ENCODE peak calls at places on chromosomes 2 and 18, in ten cellular contexts. Y is neural crest cell; M is tibial nerve; A is psoas muscle; W is BE2C; C is GM23338; I is stomach; E is IMR-90; Z is brain microvascular endothelial cell; J is CD4-positive, alpha-beta T cell. F is an unnamed sample.

GRCh38 chr2:44360749-44361329 is 455 bp downstream of the PREPL start:
- DNase-seq in E (peak), Z (peak), I (no peak), W (peak), Y (no peak), J (no peak), A (no peak), M (no peak), C (no peak), F (peak)

GRCh38 chr2:12493031-12493513 is 223.7 kb upstream of the TRIB2 start:
- DNase-seq in Z (peak), A (no peak), C (no peak), W (peak), E (peak), Y (no peak), J (peak), M (no peak), I (no peak), F (no peak)

GRCh38 chr2:38549066-38549465 is 53.7 kb downstream of the HNRNPLL start:
- DNase-seq in C (no peak), A (no peak), E (no peak), Z (no peak), Y (no peak), M (no peak), I (no peak), W (no peak), J (no peak), F (no peak)

GRCh38 chr2:169765523-169765922 is 31.9 kb downstream of the KLHL23 start:
- DNase-seq in M (no peak), W (no peak), J (no peak), E (peak), C (no peak), A (no peak), Z (peak), Y (no peak), I (no peak), F (no peak)

GRCh38 chr2:219495531-219496122 is 3.1 kb upstream of the GMPPA start:
- DNase-seq in M (no peak), Y (peak), J (peak), E (peak), A (peak), C (peak), W (peak), I (peak), Z (peak), F (peak)

GRCh38 chr18:56869189-56869777 is 218.1 kb downstream of the WDR7 start:
- DNase-seq in A (no peak), M (no peak), I (no peak), E (peak), C (peak), J (no peak), Z (peak), W (no peak), Y (no peak), F (peak)

GRCh38 chr2:3379339-3379646 is 201 bp upstream of the TRAPPC12 start:
- DNase-seq in Y (no peak), Z (no peak), I (no peak), M (no peak), A (no peak), E (no peak), W (no peak), C (no peak), J (no peak), F (no peak)

GRCh38 chr2:15223887-15224286 is 337.2 kb downstream of the NBAS start:
- DNase-seq in M (no peak), I (no peak), Y (no peak), W (no peak), C (no peak), Z (peak), E (peak), A (no peak), J (no peak), F (no peak)

GRCh38 chr2:59029058-59029457 is 787.9 kb upstream of the FANCL start:
- DNase-seq in J (no peak), Z (no peak), A (peak), C (no peak), E (no peak), W (no peak), M (no peak), I (no peak), Y (no peak), F (no peak)

GRCh38 chr18:1020731-1021344 is 116.2 kb downstream of the ADCYAP1 start:
- DNase-seq in J (no peak), A (no peak), Y (no peak), M (no peak), C (no peak), E (no peak), I (no peak), Z (no peak), W (no peak), F (no peak)

GRCh38 chr2:156156580-156156979 is 175.9 kb downstream of the NR4A2 start:
- DNase-seq in A (no peak), J (no peak), E (no peak), M (no peak), I (no peak), Z (no peak), W (no peak), C (peak), Y (no peak), F (no peak)

GRCh38 chr2:112996635-112997034 is 8.6 kb upstream of the IL36A start:
- DNase-seq in C (peak), J (peak), Y (no peak), Z (no peak), M (no peak), W (no peak), I (no peak), A (no peak), E (no peak), F (no peak)

GRCh38 chr2:45681675-45682074 is 30.2 kb downstream of the PRKCE start:
- DNase-seq in E (peak), A (no peak), Y (no peak), W (peak), M (no peak), C (no peak), Z (peak), I (peak), J (no peak), F (no peak)

GRCh38 chr2:75309596-75310290 is 110.4 kb upstream of the TACR1 start:
- DNase-seq in C (no peak), Y (no peak), W (no peak), J (no peak), Z (no peak), A (no peak), E (peak), I (no peak), M (no peak), F (no peak)

GRCh38 chr2:188970201-188970600 is 4.0 kb upstream of the COL3A1 start:
- DNase-seq in M (no peak), E (no peak), C (no peak), W (no peak), J (no peak), I (no peak), Y (no peak), Z (no peak), A (no peak), F (no peak)

GRCh38 chr2:76870011-76870410 is 652.2 kb downstream of the LRRTM4 start:
- DNase-seq in J (no peak), Y (no peak), I (no peak), Z (no peak), E (no peak), C (peak), A (no peak), M (no peak), W (no peak), F (no peak)

GRCh38 chr2:3633089-3633981 is 24.7 kb upstream of the ALLC start:
- DNase-seq in C (no peak), Y (no peak), I (no peak), M (no peak), J (no peak), Z (no peak), E (peak), W (peak), A (peak), F (no peak)

GRCh38 chr2:129178356-129178755 is 801.1 kb upstream of the RAB6C start:
- DNase-seq in Z (no peak), A (peak), E (no peak), C (no peak), M (no peak), J (no peak), Y (no peak), W (no peak), I (no peak), F (no peak)

DNA sequence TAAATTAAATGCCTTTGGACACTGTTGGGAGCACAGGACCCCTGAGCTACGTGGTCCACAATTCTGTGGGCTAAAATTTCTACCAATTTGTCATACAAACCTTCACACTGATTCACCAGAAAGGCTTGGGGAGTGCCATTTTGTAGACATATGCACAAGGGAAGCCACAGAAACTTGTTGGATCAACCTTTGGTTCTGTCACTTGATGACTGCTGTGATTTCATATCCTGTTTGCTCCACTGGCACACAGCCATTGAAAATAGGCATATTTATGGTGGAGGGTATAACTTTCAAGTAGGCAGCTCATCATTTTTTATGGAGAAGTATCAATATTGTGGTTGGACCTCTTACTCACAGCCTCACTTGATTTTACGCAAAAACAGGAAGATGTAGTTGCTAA is 10.4 kb downstream of the NAPG start:
- DNase-seq in C (no peak), A (no peak), Y (no peak), E (peak), W (no peak), Z (peak), M (no peak), J (no peak), I (no peak), F (no peak)
- TF ChIP-seq CTCF in C (no peak), A (no peak), Y (no peak), E (no peak), W (no peak), Z (no peak), M (no peak), J (no peak), I (no peak), F (no peak)

GRCh38 chr18:79106084-79106483 is 36.9 kb downstream of the ATP9B start:
- DNase-seq in J (no peak), Y (no peak), Z (no peak), A (no peak), C (no peak), E (no peak), I (no peak), W (no peak), M (no peak), F (no peak)

GRCh38 chr18:79105455-79105854 is 36.3 kb downstream of the ATP9B start:
- DNase-seq in I (no peak), Z (no peak), J (no peak), Y (no peak), W (no peak), C (no peak), A (no peak), E (no peak), M (no peak), F (no peak)

GRCh38 chr18:79104137-79104536 is 34.9 kb downstream of the ATP9B start:
- DNase-seq in I (no peak), C (no peak), A (no peak), Z (no peak), Y (no peak), E (no peak), W (no peak), M (no peak), J (no peak), F (no peak)

GRCh38 chr18:79095216-79095615 is 26.0 kb downstream of the ATP9B start:
- DNase-seq in Y (no peak), M (no peak), I (no peak), A (no peak), W (no peak), Z (no peak), C (no peak), E (no peak), J (no peak), F (no peak)

GRCh38 chr18:79100944-79101343 is 31.8 kb downstream of the ATP9B start:
- DNase-seq in Y (no peak), A (peak), C (no peak), M (no peak), J (no peak), W (no peak), I (no peak), E (no peak), Z (no peak), F (no peak)
- TF ChIP-seq CTCF in Y (no peak), A (no peak), C (no peak), M (no peak), J (no peak), W (no peak), I (no peak), E (no peak), Z (no peak), F (no peak)

DNA sequence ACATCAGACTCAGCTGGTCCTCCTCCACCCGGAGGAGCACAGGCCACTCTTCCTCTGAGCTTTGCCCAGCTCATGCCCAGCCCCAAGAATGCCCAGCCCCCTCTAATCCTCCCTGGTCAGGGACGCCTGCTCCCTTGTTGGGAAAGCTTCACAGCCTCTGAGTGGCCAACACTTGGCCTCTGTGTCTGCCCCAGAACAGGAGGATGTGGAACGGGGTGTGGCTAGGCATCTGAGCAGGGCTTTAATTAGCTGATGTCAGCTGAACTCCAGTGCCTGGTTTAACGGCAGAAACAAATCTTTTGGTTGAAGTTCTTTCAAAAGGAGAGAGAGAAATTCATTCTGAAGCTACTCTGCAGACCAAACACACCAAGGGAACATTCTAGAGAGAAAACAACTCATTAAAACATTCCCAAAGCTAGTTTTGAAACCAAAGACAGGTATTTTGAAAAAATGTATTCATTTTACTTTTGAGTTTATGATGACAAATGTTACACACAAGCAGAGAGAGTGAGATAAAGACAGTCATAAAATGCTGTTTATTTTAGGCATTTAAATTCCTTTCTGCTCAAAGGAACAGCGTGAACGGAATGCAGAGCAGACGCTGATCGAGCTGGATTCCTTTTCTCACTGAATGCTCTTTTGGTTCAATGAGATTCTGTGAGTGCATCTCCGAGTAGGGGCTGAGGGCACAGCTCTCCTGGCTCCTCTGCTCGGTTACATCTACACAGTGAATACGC is 63.8 kb downstream of the RTP5 start:
- DNase-seq in M (no peak), W (no peak), J (no peak), A (no peak), E (no peak), Z (peak), C (no peak), I (peak), Y (no peak), F (no peak)
- TF ChIP-seq CTCF in M (no peak), W (no peak), J (no peak), A (no peak), E (no peak), Z (no peak), C (no peak), I (no peak), Y (no peak), F (no peak)

GRCh38 chr2:239716536-239717318 is 308.4 kb downstream of the NDUFA10 start:
- DNase-seq in J (no peak), Z (no peak), C (no peak), I (no peak), E (no peak), W (no peak), A (peak), Y (no peak), M (peak), F (peak)
- TF ChIP-seq CTCF in J (no peak), Z (no peak), C (no peak), I (no peak), E (no peak), W (no peak), A (no peak), Y (no peak), M (no peak), F (no peak)

GRCh38 chr2:198097628-198098027 is 293.2 kb downstream of the PLCL1 start:
- DNase-seq in C (no peak), E (no peak), W (no peak), A (no peak), Y (no peak), Z (no peak), M (no peak), J (no peak), I (no peak), F (no peak)

GRCh38 chr2:198098386-198098785 is 294.0 kb downstream of the PLCL1 start:
- DNase-seq in J (no peak), C (no peak), A (no peak), W (no peak), I (no peak), M (no peak), E (no peak), Y (no peak), Z (no peak), F (no peak)

GRCh38 chr2:198096965-198097364 is 292.6 kb downstream of the PLCL1 start:
- DNase-seq in I (no peak), W (no peak), C (no peak), A (no peak), E (no peak), Z (no peak), J (no peak), M (no peak), Y (no peak), F (no peak)

GRCh38 chr2:198098918-198099317 is 294.5 kb downstream of the PLCL1 start:
- DNase-seq in Z (no peak), Y (peak), W (peak), A (no peak), J (no peak), I (no peak), C (peak), M (no peak), E (peak), F (peak)

DNA sequence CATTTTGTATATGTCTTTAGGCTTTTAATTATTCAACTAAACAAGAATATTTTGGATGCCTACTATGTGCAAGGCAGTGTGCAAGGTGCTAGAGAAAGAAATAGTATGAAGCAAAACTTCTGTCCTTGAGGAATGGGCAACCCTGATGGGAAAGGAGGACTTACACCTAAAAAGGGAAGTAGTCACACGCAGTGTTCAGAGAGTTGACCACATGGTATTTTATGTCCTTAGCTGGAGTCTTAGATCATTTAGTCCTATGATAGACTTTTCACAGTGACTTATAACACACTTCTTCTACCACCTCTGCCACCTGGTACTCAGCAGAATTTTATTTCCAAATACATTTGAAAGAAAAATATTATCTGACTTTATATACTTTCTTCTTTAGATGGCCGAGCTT is 291.6 kb downstream of the PLCL1 start:
- DNase-seq in Y (no peak), A (no peak), C (no peak), W (no peak), E (no peak), Z (no peak), M (no peak), J (no peak), I (no peak), F (no peak)
- TF ChIP-seq CTCF in Y (no peak), A (no peak), C (no peak), W (no peak), E (no peak), Z (no peak), M (no peak), J (no peak), I (no peak), F (no peak)

GRCh38 chr18:11908182-11909080 is at the start of gene MPPE1:
- DNase-seq in C (peak), M (peak), J (peak), Y (peak), A (peak), I (peak), Z (peak), W (peak), E (peak), F (peak)
- TF ChIP-seq CTCF in C (no peak), M (peak), J (no peak), Y (peak), A (no peak), I (no peak), Z (no peak), W (no peak), E (no peak), F (no peak)

GRCh38 chr18:70998490-70998889 is 709.6 kb downstream of the SOCS6 start:
- DNase-seq in Y (no peak), E (no peak), M (no peak), A (no peak), J (no peak), W (no peak), I (no peak), C (no peak), Z (no peak), F (no peak)
- TF ChIP-seq CTCF in Y (peak), E (peak), M (no peak), A (no peak), J (no peak), W (peak), I (no peak), C (peak), Z (peak), F (peak)

GRCh38 chr2:143574069-143574468 is 444.9 kb downstream of the ARHGAP15 start:
- DNase-seq in I (no peak), Y (no peak), C (peak), M (no peak), E (no peak), A (no peak), W (no peak), Z (no peak), J (no peak), F (no peak)
- TF ChIP-seq CTCF in I (no peak), Y (peak), C (peak), M (no peak), E (no peak), A (no peak), W (no peak), Z (no peak), J (no peak), F (no peak)

DNA sequence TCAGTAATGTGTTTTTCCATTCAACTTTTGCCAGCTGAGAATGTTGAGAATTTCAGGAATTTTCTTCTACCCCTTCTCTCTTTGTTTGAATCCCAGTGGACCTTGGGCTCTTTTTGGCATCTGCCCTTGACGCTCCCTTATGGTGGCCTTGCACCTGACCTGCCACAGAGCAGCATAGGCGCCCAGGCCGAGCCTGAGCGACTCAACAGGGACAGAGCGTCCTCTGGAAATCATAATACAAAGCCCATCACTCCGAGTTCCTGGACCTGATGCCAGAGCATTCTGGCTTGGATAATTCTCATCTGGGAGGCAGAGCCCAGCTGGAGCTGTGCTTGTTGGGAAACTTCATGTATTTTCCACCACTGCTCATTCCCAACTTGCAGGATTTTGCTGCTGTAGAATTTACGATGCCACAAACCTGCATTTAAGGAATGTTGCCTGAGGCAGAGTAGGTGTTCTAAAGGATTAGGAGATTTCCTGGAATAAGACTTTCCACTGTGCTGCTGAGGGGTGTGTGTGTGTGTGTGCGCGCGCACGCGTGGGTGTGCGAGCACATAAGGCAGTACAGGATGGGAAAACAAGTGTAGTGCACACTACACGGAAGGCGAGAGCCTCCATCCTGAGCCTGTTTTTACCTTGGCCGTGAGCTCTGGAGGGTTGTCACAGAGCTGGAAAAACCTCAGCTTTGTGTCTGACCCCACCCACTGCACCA is 77.1 kb upstream of the TXNDC2 start:
- DNase-seq in A (peak), W (no peak), I (no peak), M (no peak), E (no peak), C (peak), Y (no peak), Z (no peak), J (no peak), F (peak)
- TF ChIP-seq CTCF in A (no peak), W (no peak), I (no peak), M (no peak), E (no peak), C (no peak), Y (no peak), Z (no peak), J (no peak), F (no peak)

F was measured in nephron progenitor cell.